ENCODE peak calls at places on chromosomes 16 and 17, in ten cellular contexts. F is psoas muscle, K is adrenal gland, D is GM12865, V is endothelial cell of umbilical vein, R is cardiac muscle cell, Z is fibroblast of lung, O is NB4, A is brain microvascular endothelial cell, E is thoracic aorta. G is an unnamed sample.

GRCh38 chr16:11788914-11789313 is 8.1 kb downstream of the ZC3H7A start:
- DNase-seq in D (no peak), R (no peak), O (no peak), F (no peak), E (no peak), A (no peak), Z (no peak), V (no peak), K (no peak), G (no peak)

GRCh38 chr16:70270176-70270575 is 18.4 kb upstream of the EXOSC6 start:
- DNase-seq in D (no peak), O (no peak), F (no peak), Z (no peak), R (no peak), V (no peak), E (no peak), K (no peak), A (no peak), G (no peak)

GRCh38 chr17:7110617-7111306 is 3.9 kb downstream of the ASGR2 start:
- DNase-seq in Z (no peak), D (no peak), O (no peak), F (no peak), K (no peak), V (no peak), A (no peak), E (no peak), R (no peak), G (no peak)

GRCh38 chr16:86529160-86529559 is 18.8 kb downstream of the FOXF1 start:
- DNase-seq in O (no peak), E (no peak), A (no peak), R (peak), K (no peak), Z (peak), D (no peak), V (no peak), F (no peak), G (no peak)

GRCh38 chr16:4212934-4213296 is 29.0 kb downstream of the SRL start:
- DNase-seq in Z (peak), E (no peak), D (no peak), V (no peak), R (peak), F (no peak), K (no peak), A (peak), O (peak), G (no peak)

GRCh38 chr16:15765880-15766279 is 90.9 kb downstream of the MYH11 start:
- DNase-seq in K (peak), V (peak), Z (peak), E (no peak), F (no peak), A (peak), R (peak), D (peak), O (peak), G (peak)

GRCh38 chr16:82192665-82193064 is 22.6 kb upstream of the MPHOSPH6 start:
- DNase-seq in O (peak), R (peak), F (no peak), Z (peak), E (no peak), V (peak), D (peak), K (no peak), A (peak), G (peak)

GRCh38 chr17:75740215-75740614 is 19.0 kb downstream of the ITGB4 start:
- DNase-seq in Z (no peak), E (no peak), F (no peak), K (no peak), R (no peak), V (no peak), A (no peak), D (no peak), O (no peak), G (no peak)

GRCh38 chr16:35651841-35652240 is 2192.4 kb downstream of the TP53TG3F start:
- DNase-seq in D (no peak), E (no peak), A (no peak), O (no peak), V (no peak), K (no peak), F (no peak), Z (no peak), R (no peak), G (peak)

GRCh38 chr17:48335858-48336500 is 94.0 kb downstream of the SKAP1 start:
- DNase-seq in A (no peak), E (no peak), Z (peak), K (no peak), D (peak), O (peak), R (peak), F (no peak), V (peak), G (peak)

GRCh38 chr17:11869680-11870394 is 127.4 kb downstream of the ZNF18 start:
- DNase-seq in D (no peak), V (no peak), F (no peak), R (no peak), A (no peak), O (no peak), Z (no peak), E (no peak), K (no peak), G (no peak)

GRCh38 chr17:3966720-3967363 is 2.6 kb upstream of the ATP2A3 start:
- DNase-seq in Z (no peak), F (no peak), O (peak), D (no peak), R (no peak), A (no peak), K (no peak), V (no peak), E (no peak), G (no peak)

GRCh38 chr17:38746893-38747384 is 1.2 kb downstream of the PCGF2 start:
- DNase-seq in D (no peak), R (no peak), E (no peak), O (no peak), A (no peak), Z (no peak), K (no peak), F (no peak), V (no peak), G (no peak)

GRCh38 chr17:8470447-8471047 is 34.9 kb downstream of the NDEL1 start:
- DNase-seq in Z (no peak), O (no peak), E (no peak), D (no peak), K (peak), F (peak), A (no peak), V (no peak), R (peak), G (no peak)

GRCh38 chr16:4283939-4284338 is 11.1 kb upstream of the TFAP4 start:
- DNase-seq in F (no peak), D (no peak), E (no peak), O (no peak), V (no peak), Z (peak), R (no peak), K (no peak), A (no peak), G (no peak)

GRCh38 chr17:14748036-14748715 is 447.3 kb downstream of the HS3ST3B1 start:
- DNase-seq in F (no peak), A (no peak), D (peak), E (no peak), K (no peak), O (peak), Z (no peak), V (no peak), R (no peak), G (peak)

GRCh38 chr17:50843150-50843905 is 7.9 kb downstream of the WFIKKN2 start:
- DNase-seq in D (no peak), O (no peak), K (no peak), F (no peak), V (no peak), A (no peak), E (no peak), Z (no peak), R (no peak), G (no peak)

GRCh38 chr17:63477471-63478440 is 895 bp downstream of the ACE start:
- DNase-seq in O (peak), R (peak), D (no peak), E (no peak), Z (no peak), V (peak), F (no peak), K (no peak), A (no peak), G (no peak)

GRCh38 chr17:31144427-31144826 is 49.6 kb downstream of the NF1 start:
- DNase-seq in D (no peak), F (no peak), O (no peak), K (no peak), V (no peak), R (no peak), E (no peak), A (no peak), Z (no peak), G (no peak)

GRCh38 chr16:85396879-85397871 is 215.9 kb upstream of the GSE1 start:
- DNase-seq in Z (no peak), R (no peak), O (peak), K (peak), V (no peak), D (peak), F (peak), A (no peak), E (no peak), G (no peak)

GRCh38 chr16:77618951-77619350 is 103.4 kb upstream of the NUDT7 start:
- DNase-seq in K (no peak), E (no peak), V (no peak), A (no peak), R (no peak), O (no peak), Z (no peak), F (no peak), D (no peak), G (no peak)

GRCh38 chr16:74829637-74830036 is 55.0 kb upstream of the FA2H start:
- DNase-seq in V (no peak), K (no peak), A (no peak), E (no peak), R (peak), Z (peak), D (no peak), O (no peak), F (no peak), G (no peak)

GRCh38 chr16:8853611-8854010 is 15.2 kb downstream of the CARHSP1 start:
- DNase-seq in K (no peak), O (no peak), R (no peak), V (no peak), F (no peak), E (no peak), Z (no peak), A (no peak), D (no peak), G (no peak)

GRCh38 chr17:37039269-37039668 is 90.5 kb downstream of the AATF start:
- DNase-seq in O (no peak), A (no peak), E (no peak), Z (no peak), D (no peak), R (no peak), K (no peak), F (no peak), V (no peak), G (no peak)

GRCh38 chr17:79235808-79236207 is 161.2 kb downstream of the ENGASE start:
- DNase-seq in E (no peak), F (no peak), D (no peak), K (no peak), R (no peak), A (no peak), Z (no peak), V (no peak), O (no peak), G (no peak)

GRCh38 chr16:4257646-4258556 is 14.9 kb downstream of the TFAP4 start:
- DNase-seq in V (no peak), D (no peak), F (peak), O (no peak), K (no peak), E (no peak), Z (no peak), R (peak), A (no peak), G (no peak)

DNA sequence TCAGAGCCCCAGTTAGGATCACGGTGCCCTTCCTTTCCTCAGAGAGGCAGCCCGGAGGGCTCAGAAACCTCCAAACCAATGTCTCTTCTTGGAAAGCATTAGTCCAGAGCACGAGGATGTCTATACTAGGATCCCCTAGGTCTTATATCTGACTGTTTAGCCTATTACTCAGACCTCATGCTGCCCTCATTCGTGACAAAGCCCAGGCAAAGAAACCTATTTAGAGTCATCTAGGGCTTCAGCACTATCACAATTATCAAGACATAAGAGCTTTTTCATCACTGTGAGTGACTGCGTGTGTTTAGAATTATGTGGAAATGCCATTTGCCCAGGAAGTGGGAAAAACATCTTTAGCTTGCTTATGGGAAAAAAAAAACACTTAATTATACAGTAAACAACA is 159.8 kb upstream of the NOL11 start:
- DNase-seq in D (no peak), O (no peak), F (no peak), E (no peak), R (peak), K (no peak), Z (no peak), A (peak), V (no peak), G (no peak)
- H3K4me3 ChIP-seq in D (no peak), O (no peak), F (no peak), E (no peak), R (no peak), K (no peak), Z (no peak), A (no peak), V (no peak), G (no peak)

GRCh38 chr17:2852729-2853110 is 56.5 kb downstream of the RAP1GAP2 start:
- DNase-seq in D (no peak), F (peak), K (no peak), Z (no peak), A (no peak), R (no peak), O (no peak), E (no peak), V (no peak), G (no peak)

GRCh38 chr17:2854662-2855061 is 58.4 kb downstream of the RAP1GAP2 start:
- DNase-seq in R (no peak), V (no peak), A (no peak), O (no peak), K (no peak), Z (no peak), D (no peak), F (no peak), E (no peak), G (no peak)

GRCh38 chr17:2853722-2854580 is 57.7 kb downstream of the RAP1GAP2 start:
- DNase-seq in V (no peak), F (no peak), E (no peak), R (no peak), O (no peak), K (peak), Z (peak), D (no peak), A (no peak), G (no peak)

GRCh38 chr17:2852211-2852610 is 56.0 kb downstream of the RAP1GAP2 start:
- DNase-seq in K (no peak), F (no peak), E (no peak), V (no peak), Z (no peak), A (no peak), R (no peak), D (no peak), O (no peak), G (peak)

DNA sequence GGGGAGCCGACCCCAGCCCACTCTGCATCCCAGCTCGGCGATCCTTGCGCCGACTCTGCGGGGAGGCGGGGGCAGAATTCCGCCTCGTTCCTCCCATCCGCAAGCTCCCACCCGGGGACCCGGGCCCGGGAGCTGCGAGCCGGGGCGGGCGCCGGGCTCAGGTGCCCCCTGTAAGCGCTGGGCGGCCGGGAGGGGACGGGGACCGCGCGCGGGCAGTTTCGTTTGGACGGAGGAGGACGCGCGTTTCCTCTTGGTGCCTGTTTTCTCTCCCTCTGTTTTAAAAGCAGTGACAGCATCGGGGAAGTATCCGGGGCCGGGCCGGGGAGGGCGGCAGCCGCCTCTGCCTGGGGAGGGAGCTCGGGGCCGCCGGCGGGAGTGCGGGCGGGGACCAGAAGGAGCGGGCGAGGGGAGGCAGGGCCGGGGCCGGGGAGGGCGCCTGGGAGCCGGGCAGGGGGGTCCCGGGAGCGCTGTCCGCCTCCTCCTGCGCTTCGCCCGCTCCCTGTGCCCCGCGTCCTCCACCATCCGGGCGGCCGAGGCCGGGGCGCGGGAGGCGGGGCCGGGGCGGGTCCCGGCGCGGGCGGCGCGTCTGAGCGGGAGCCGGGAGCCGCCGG is 57.0 kb downstream of the RAP1GAP2 start:
- DNase-seq in V (no peak), F (peak), Z (peak), K (peak), O (peak), D (no peak), E (peak), R (peak), A (peak), G (no peak)
- H3K4me3 ChIP-seq in V (peak), F (peak), Z (peak), K (peak), O (no peak), D (no peak), E (peak), R (peak), A (peak), G (peak)

GRCh38 chr16:67430504-67431076 is 331 bp upstream of the HSD11B2 start:
- DNase-seq in O (no peak), K (peak), F (no peak), D (peak), V (no peak), R (no peak), Z (no peak), A (no peak), E (no peak), G (no peak)

GRCh38 chr16:67432491-67432890 is 1.6 kb downstream of the HSD11B2 start:
- DNase-seq in V (no peak), A (no peak), K (no peak), E (no peak), R (no peak), F (no peak), D (no peak), O (no peak), Z (no peak), G (no peak)

GRCh38 chr16:67431077-67431804 is at the start of gene HSD11B2:
- DNase-seq in A (no peak), O (peak), V (peak), Z (peak), F (peak), R (peak), E (no peak), D (no peak), K (peak), G (no peak)

GRCh38 chr16:67433131-67433719 is 2.3 kb downstream of the HSD11B2 start:
- DNase-seq in A (no peak), Z (no peak), K (no peak), V (no peak), E (no peak), R (no peak), D (no peak), O (no peak), F (no peak), G (no peak)

DNA sequence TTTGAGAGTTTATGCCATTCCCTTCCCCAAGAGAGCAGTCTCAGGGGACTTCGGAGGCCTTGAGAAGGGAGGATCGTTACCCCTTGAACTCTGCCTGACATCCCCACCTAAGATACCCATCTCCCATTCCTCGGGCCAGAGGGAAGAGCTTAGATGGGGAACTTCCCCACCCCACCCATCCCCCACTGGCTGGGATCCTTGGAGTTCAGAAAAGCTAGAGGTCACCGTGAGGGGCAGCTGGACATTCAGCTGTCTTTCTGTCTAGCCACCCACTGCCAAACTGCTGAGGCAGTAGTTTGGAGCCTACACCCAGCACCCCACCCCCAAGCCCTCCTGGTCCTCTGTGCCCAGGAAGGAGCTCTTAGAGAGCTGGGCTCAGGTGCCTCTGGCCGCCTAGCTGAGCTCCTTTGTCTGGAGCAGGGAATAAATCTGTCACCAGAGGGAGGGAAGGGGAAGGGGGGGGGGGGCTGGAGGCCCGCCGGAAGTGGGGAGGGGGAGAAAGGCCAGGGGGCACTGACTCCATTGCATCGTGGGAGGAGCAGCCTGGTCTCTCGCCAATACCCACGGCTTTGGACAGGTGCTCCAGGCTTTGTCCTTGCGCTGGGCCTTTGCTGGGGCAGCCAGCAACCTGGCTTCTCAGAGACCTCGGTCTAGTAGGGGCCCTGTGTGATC is 1.0 kb downstream of the HSD11B2 start:
- DNase-seq in V (no peak), E (no peak), A (no peak), R (no peak), Z (no peak), F (no peak), D (no peak), O (no peak), K (no peak), G (no peak)
- H3K4me3 ChIP-seq in V (no peak), E (peak), A (no peak), R (peak), Z (no peak), F (peak), D (no peak), O (no peak), K (peak), G (no peak)

DNA sequence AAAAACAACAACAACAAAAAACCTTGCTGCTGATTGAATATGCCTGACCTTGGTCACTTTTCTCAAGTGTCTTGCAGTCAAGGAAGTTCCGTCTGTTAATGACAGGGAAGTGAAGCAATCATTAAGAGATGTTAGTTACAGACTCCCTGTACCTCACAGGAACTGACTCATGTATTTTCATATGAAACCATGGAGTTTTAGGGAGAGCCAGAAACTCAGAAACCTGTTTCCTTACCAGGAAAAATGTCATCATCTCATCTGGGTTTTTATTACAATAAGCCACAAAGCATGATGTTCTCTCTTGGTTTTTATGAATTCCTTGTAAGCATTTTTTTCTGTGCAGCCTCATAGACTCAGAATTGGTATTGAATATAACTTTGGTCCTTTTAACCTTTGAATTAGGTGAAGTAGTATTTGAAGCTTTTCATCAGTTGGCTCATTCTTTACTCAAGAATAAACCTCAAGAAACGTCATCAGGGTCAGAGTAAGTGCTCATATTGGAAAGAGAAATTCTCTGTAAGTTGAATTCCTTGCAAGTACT is 10.3 kb downstream of the LYRM1 start:
- DNase-seq in V (peak), D (no peak), E (no peak), Z (peak), F (no peak), R (peak), K (no peak), O (peak), A (peak), G (no peak)
- H3K4me3 ChIP-seq in V (no peak), D (no peak), E (peak), Z (no peak), F (no peak), R (no peak), K (peak), O (peak), A (no peak), G (no peak)

G was measured in Jurkat, Clone E6-1.